ENCODE peak calls at places on chromosome 19, in four cellular contexts. One of them, this sample, is unnamed.

GRCh38 chr19:39497850-39498261 is 891 bp upstream of the DLL3 start:
- DNase-seq in transverse colon: peak
- DNase-seq in tibial nerve: no peak
- DNase-seq in body of pancreas: peak
- DNase-seq in this sample: peak

GRCh38 chr19:56114051-56114694 is 6.9 kb downstream of the ZNF787 start:
- DNase-seq in tibial nerve: no peak
- DNase-seq in transverse colon: no peak
- DNase-seq in body of pancreas: no peak
- DNase-seq in this sample: no peak

GRCh38 chr19:19737559-19738332 is 4.8 kb upstream of the ZNF14 start:
- DNase-seq in tibial nerve: no peak
- DNase-seq in transverse colon: no peak
- DNase-seq in body of pancreas: no peak
- DNase-seq in this sample: no peak

GRCh38 chr19:48480476-48481190 is 11.5 kb downstream of the CYTH2 start:
- DNase-seq in transverse colon: peak
- DNase-seq in body of pancreas: peak
- DNase-seq in tibial nerve: no peak
- DNase-seq in this sample: no peak

GRCh38 chr19:6220385-6221191 is 59.2 kb downstream of the MLLT1 start:
- DNase-seq in body of pancreas: peak
- DNase-seq in transverse colon: peak
- DNase-seq in tibial nerve: peak
- DNase-seq in this sample: no peak

GRCh38 chr19:15283141-15283885 is 49.0 kb downstream of the BRD4 start:
- DNase-seq in tibial nerve: no peak
- DNase-seq in transverse colon: no peak
- DNase-seq in body of pancreas: peak
- DNase-seq in this sample: no peak

GRCh38 chr19:34173145-34173956 is 1.0 kb downstream of the LSM14A start:
- DNase-seq in tibial nerve: peak
- DNase-seq in transverse colon: peak
- DNase-seq in body of pancreas: peak
- DNase-seq in this sample: no peak

GRCh38 chr19:7979011-7979410 is 26.4 kb downstream of the ELAVL1 start:
- DNase-seq in body of pancreas: no peak
- DNase-seq in tibial nerve: no peak
- DNase-seq in transverse colon: no peak
- DNase-seq in this sample: no peak

GRCh38 chr19:33470040-33470330 is 51.6 kb downstream of the PEPD start:
- DNase-seq in transverse colon: no peak
- DNase-seq in body of pancreas: no peak
- DNase-seq in tibial nerve: peak
- DNase-seq in this sample: no peak

GRCh38 chr19:45514376-45515051 is 7.2 kb downstream of the VASP start:
- DNase-seq in body of pancreas: peak
- DNase-seq in transverse colon: peak
- DNase-seq in tibial nerve: no peak
- DNase-seq in this sample: peak

GRCh38 chr19:54462713-54463530 is 656 bp downstream of the LENG9 start:
- DNase-seq in transverse colon: peak
- DNase-seq in body of pancreas: peak
- DNase-seq in tibial nerve: peak
- DNase-seq in this sample: peak

GRCh38 chr19:13526552-13526951 is 20.3 kb upstream of the CACNA1A start:
- DNase-seq in tibial nerve: no peak
- DNase-seq in body of pancreas: no peak
- DNase-seq in transverse colon: no peak
- DNase-seq in this sample: no peak

GRCh38 chr19:49152218-49152550 is 3.0 kb downstream of the HRC start:
- DNase-seq in tibial nerve: no peak
- DNase-seq in transverse colon: no peak
- DNase-seq in body of pancreas: no peak
- DNase-seq in this sample: no peak

GRCh38 chr19:17001603-17002183 is 24.9 kb downstream of the CPAMD8 start:
- DNase-seq in body of pancreas: no peak
- DNase-seq in tibial nerve: no peak
- DNase-seq in transverse colon: no peak
- DNase-seq in this sample: no peak

GRCh38 chr19:6551607-6552450 is 21.0 kb downstream of the TNFSF9 start:
- DNase-seq in transverse colon: peak
- DNase-seq in body of pancreas: no peak
- DNase-seq in tibial nerve: no peak
- DNase-seq in this sample: peak

GRCh38 chr19:40588110-40588854 is 11.6 kb downstream of the SHKBP1 start:
- DNase-seq in transverse colon: no peak
- DNase-seq in body of pancreas: peak
- DNase-seq in tibial nerve: no peak
- DNase-seq in this sample: no peak
- TF ChIP-seq CTCF in transverse colon: no peak
- TF ChIP-seq CTCF in body of pancreas: no peak
- TF ChIP-seq CTCF in tibial nerve: no peak
- TF ChIP-seq CTCF in this sample: no peak

DNA sequence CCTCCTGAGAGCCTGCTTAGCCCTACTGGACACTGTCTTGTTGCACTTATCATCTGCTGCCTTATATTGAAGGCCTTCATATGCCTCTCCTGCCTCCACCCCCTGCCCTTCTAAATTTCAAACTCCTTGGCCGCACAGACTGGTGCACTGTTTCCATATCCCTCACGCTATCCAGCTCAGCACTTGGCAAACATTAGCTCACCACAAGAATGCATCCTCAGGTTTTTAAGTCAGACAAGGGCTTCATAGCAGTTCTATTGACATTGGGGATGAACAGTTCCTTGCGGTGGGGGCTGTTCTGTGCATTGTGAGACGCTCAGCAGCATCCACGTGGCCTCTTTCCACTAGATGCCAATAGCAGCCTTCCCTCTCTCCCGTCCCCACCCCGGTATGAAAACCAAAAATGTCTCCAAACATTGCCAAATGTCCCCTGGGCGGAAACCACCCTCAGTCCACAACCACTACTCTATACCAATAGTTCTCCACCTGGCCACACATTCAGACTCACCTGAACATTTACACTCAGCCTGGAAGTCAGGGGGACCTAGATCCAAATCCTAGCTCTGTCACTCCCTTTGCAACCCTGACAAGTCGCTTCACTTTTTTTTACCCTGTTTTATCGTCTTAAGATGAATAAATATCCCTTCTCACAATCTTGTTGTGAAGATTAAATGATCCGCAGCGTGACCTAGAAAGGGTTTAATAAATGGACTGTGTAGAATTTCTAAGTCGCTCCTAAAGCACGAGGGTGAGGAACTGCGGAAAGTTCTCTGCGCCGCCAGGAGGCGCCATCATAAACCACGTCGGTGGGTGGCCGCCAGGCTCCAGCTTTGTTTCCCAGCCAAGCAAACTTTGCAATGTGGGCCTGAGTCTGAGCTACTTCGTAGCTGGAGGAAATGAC is 3.6 kb upstream of the CEACAM3 start:
- DNase-seq in body of pancreas: peak
- DNase-seq in transverse colon: peak
- DNase-seq in tibial nerve: no peak
- DNase-seq in this sample: peak
- TF ChIP-seq CTCF in body of pancreas: peak
- TF ChIP-seq CTCF in transverse colon: peak
- TF ChIP-seq CTCF in tibial nerve: peak
- TF ChIP-seq CTCF in this sample: peak

GRCh38 chr19:35510626-35510964 is 2.9 kb downstream of the DMKN start:
- DNase-seq in body of pancreas: no peak
- DNase-seq in transverse colon: no peak
- DNase-seq in tibial nerve: no peak
- DNase-seq in this sample: no peak
- TF ChIP-seq CTCF in body of pancreas: no peak
- TF ChIP-seq CTCF in transverse colon: no peak
- TF ChIP-seq CTCF in tibial nerve: no peak
- TF ChIP-seq CTCF in this sample: no peak

GRCh38 chr19:21202865-21203494 is 61.1 kb downstream of the ZNF431 start:
- DNase-seq in body of pancreas: peak
- DNase-seq in tibial nerve: no peak
- DNase-seq in transverse colon: no peak
- DNase-seq in this sample: peak
- TF ChIP-seq CTCF in body of pancreas: peak
- TF ChIP-seq CTCF in tibial nerve: peak
- TF ChIP-seq CTCF in transverse colon: peak
- TF ChIP-seq CTCF in this sample: peak